ENCODE peak calls at places on chromosomes 5 and 9, in five cellular contexts. One of them, this sample, is unnamed.

GRCh38 chr5:123701511-123702200 is 189.7 kb downstream of the CSNK1G3 start:
- DNase-seq in body of pancreas: no peak
- DNase-seq in dorsolateral prefrontal cortex: no peak
- DNase-seq in cardiac muscle cell: no peak
- DNase-seq in brain microvascular endothelial cell: no peak
- DNase-seq in this sample: no peak

GRCh38 chr5:91095321-91095720 is 287.8 kb downstream of the ARRDC3 start:
- DNase-seq in body of pancreas: no peak
- DNase-seq in dorsolateral prefrontal cortex: no peak
- DNase-seq in cardiac muscle cell: no peak
- DNase-seq in brain microvascular endothelial cell: no peak
- DNase-seq in this sample: no peak

GRCh38 chr5:150538007-150538917 is 30.3 kb downstream of the NDST1 start:
- DNase-seq in body of pancreas: no peak
- DNase-seq in dorsolateral prefrontal cortex: no peak
- DNase-seq in cardiac muscle cell: peak
- DNase-seq in brain microvascular endothelial cell: peak
- DNase-seq in this sample: no peak

GRCh38 chr5:115375922-115376321 is 79.5 kb upstream of the CCDC112 start:
- DNase-seq in body of pancreas: peak
- DNase-seq in dorsolateral prefrontal cortex: no peak
- DNase-seq in cardiac muscle cell: no peak
- DNase-seq in brain microvascular endothelial cell: no peak
- DNase-seq in this sample: peak

GRCh38 chr9:137813651-137814415 is 63.7 kb upstream of the CACNA1B start:
- DNase-seq in body of pancreas: no peak
- DNase-seq in dorsolateral prefrontal cortex: no peak
- DNase-seq in cardiac muscle cell: no peak
- DNase-seq in brain microvascular endothelial cell: no peak
- DNase-seq in this sample: no peak

GRCh38 chr5:131228646-131229045 is 35.2 kb upstream of the CDC42SE2 start:
- DNase-seq in body of pancreas: no peak
- DNase-seq in dorsolateral prefrontal cortex: no peak
- DNase-seq in cardiac muscle cell: no peak
- DNase-seq in brain microvascular endothelial cell: no peak
- DNase-seq in this sample: no peak

GRCh38 chr5:82467006-82467561 is 188.9 kb upstream of the RPS23 start:
- DNase-seq in body of pancreas: no peak
- DNase-seq in dorsolateral prefrontal cortex: no peak
- DNase-seq in cardiac muscle cell: peak
- DNase-seq in brain microvascular endothelial cell: peak
- DNase-seq in this sample: peak

GRCh38 chr5:15441433-15442182 is 58.4 kb upstream of the FBXL7 start:
- DNase-seq in body of pancreas: no peak
- DNase-seq in dorsolateral prefrontal cortex: no peak
- DNase-seq in cardiac muscle cell: no peak
- DNase-seq in brain microvascular endothelial cell: no peak
- DNase-seq in this sample: no peak

GRCh38 chr9:113875917-113876805 is at the start of gene ZNF618:
- DNase-seq in body of pancreas: peak
- DNase-seq in dorsolateral prefrontal cortex: no peak
- DNase-seq in cardiac muscle cell: peak
- DNase-seq in brain microvascular endothelial cell: no peak
- DNase-seq in this sample: peak

GRCh38 chr5:33888582-33888981 is 3.2 kb downstream of the ADAMTS12 start:
- DNase-seq in body of pancreas: no peak
- DNase-seq in dorsolateral prefrontal cortex: no peak
- DNase-seq in cardiac muscle cell: peak
- DNase-seq in brain microvascular endothelial cell: no peak
- DNase-seq in this sample: no peak

GRCh38 chr5:33890147-33890546 is 1.6 kb downstream of the ADAMTS12 start:
- DNase-seq in body of pancreas: no peak
- DNase-seq in dorsolateral prefrontal cortex: no peak
- DNase-seq in cardiac muscle cell: peak
- DNase-seq in brain microvascular endothelial cell: no peak
- DNase-seq in this sample: no peak

GRCh38 chr5:33891731-33892418 is at the start of gene ADAMTS12:
- DNase-seq in body of pancreas: peak
- DNase-seq in dorsolateral prefrontal cortex: no peak
- DNase-seq in cardiac muscle cell: peak
- DNase-seq in brain microvascular endothelial cell: peak
- DNase-seq in this sample: peak

GRCh38 chr5:33892419-33893151 is 795 bp upstream of the ADAMTS12 start:
- DNase-seq in body of pancreas: peak
- DNase-seq in dorsolateral prefrontal cortex: no peak
- DNase-seq in cardiac muscle cell: peak
- DNase-seq in brain microvascular endothelial cell: peak
- DNase-seq in this sample: peak

GRCh38 chr5:33890633-33891032 is 1.2 kb downstream of the ADAMTS12 start:
- DNase-seq in body of pancreas: no peak
- DNase-seq in dorsolateral prefrontal cortex: no peak
- DNase-seq in cardiac muscle cell: peak
- DNase-seq in brain microvascular endothelial cell: peak
- DNase-seq in this sample: no peak
- TF ChIP-seq CTCF in body of pancreas: no peak
- TF ChIP-seq CTCF in dorsolateral prefrontal cortex: no peak
- TF ChIP-seq CTCF in cardiac muscle cell: peak
- TF ChIP-seq CTCF in brain microvascular endothelial cell: peak
- TF ChIP-seq CTCF in this sample: no peak

GRCh38 chr5:41637869-41638268 is 127.5 kb upstream of the PLCXD3 start:
- DNase-seq in body of pancreas: no peak
- DNase-seq in dorsolateral prefrontal cortex: no peak
- DNase-seq in cardiac muscle cell: no peak
- DNase-seq in brain microvascular endothelial cell: no peak
- DNase-seq in this sample: no peak
- TF ChIP-seq CTCF in body of pancreas: no peak
- TF ChIP-seq CTCF in dorsolateral prefrontal cortex: no peak
- TF ChIP-seq CTCF in cardiac muscle cell: peak
- TF ChIP-seq CTCF in brain microvascular endothelial cell: peak
- TF ChIP-seq CTCF in this sample: no peak

GRCh38 chr5:172911976-172912375 is 47.2 kb upstream of the RPL26L1 start:
- DNase-seq in body of pancreas: no peak
- DNase-seq in dorsolateral prefrontal cortex: no peak
- DNase-seq in cardiac muscle cell: no peak
- DNase-seq in brain microvascular endothelial cell: no peak
- DNase-seq in this sample: no peak

GRCh38 chr5:172909931-172910502 is 49.2 kb upstream of the RPL26L1 start:
- DNase-seq in body of pancreas: no peak
- DNase-seq in dorsolateral prefrontal cortex: no peak
- DNase-seq in cardiac muscle cell: peak
- DNase-seq in brain microvascular endothelial cell: peak
- DNase-seq in this sample: no peak

GRCh38 chr5:172913117-172913850 is 45.9 kb upstream of the RPL26L1 start:
- DNase-seq in body of pancreas: peak
- DNase-seq in dorsolateral prefrontal cortex: no peak
- DNase-seq in cardiac muscle cell: peak
- DNase-seq in brain microvascular endothelial cell: no peak
- DNase-seq in this sample: no peak

GRCh38 chr5:172911628-172911880 is 47.7 kb upstream of the RPL26L1 start:
- DNase-seq in body of pancreas: no peak
- DNase-seq in dorsolateral prefrontal cortex: no peak
- DNase-seq in cardiac muscle cell: no peak
- DNase-seq in brain microvascular endothelial cell: no peak
- DNase-seq in this sample: no peak

DNA sequence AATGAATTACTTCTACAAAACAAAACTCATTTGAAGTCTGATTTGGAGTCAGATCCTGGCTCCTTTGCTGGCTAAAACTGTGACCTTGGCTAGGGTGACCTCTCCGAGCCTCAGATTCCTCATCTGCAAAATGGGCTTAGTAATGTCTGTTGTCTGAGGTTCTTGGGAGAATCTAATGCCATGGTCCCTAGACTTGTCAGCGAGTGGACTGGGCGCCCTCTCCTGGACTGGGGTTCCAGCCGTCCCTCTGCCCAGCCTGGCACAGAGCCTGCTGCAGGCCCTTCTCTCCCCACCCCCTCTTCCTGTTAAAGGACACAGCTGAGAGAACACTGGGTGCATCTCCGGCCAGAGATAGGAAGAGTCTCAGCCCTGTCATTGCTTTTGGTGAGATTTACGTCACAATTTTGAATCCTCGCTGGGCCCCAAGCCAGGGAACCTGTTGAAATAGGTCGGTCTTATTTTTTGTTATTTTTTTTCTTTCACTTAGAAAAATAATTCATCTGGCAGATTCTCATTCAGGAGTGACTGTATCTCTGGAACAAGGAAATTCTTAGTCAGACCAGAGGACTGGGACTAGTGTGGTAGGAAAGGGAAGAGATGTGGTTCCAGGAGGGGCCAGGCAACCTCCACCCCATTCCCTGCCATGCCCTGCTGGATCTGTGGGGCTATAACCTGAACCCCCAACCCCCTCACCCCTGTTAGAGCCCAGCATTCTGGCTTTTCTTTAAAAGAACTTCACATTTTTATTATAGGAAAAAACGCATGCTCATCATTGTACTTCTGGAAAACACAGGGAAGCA is 48.2 kb upstream of the RPL26L1 start:
- DNase-seq in body of pancreas: peak
- DNase-seq in dorsolateral prefrontal cortex: no peak
- DNase-seq in cardiac muscle cell: peak
- DNase-seq in brain microvascular endothelial cell: peak
- DNase-seq in this sample: peak
- TF ChIP-seq CTCF in body of pancreas: no peak
- TF ChIP-seq CTCF in dorsolateral prefrontal cortex: no peak
- TF ChIP-seq CTCF in cardiac muscle cell: peak
- TF ChIP-seq CTCF in brain microvascular endothelial cell: peak
- TF ChIP-seq CTCF in this sample: peak

GRCh38 chr5:98773464-98774191 is at the start of gene RGMB:
- DNase-seq in body of pancreas: peak
- DNase-seq in dorsolateral prefrontal cortex: peak
- DNase-seq in cardiac muscle cell: peak
- DNase-seq in brain microvascular endothelial cell: peak
- DNase-seq in this sample: peak
- TF ChIP-seq CTCF in body of pancreas: no peak
- TF ChIP-seq CTCF in dorsolateral prefrontal cortex: peak
- TF ChIP-seq CTCF in cardiac muscle cell: no peak
- TF ChIP-seq CTCF in brain microvascular endothelial cell: no peak
- TF ChIP-seq CTCF in this sample: no peak

DNA sequence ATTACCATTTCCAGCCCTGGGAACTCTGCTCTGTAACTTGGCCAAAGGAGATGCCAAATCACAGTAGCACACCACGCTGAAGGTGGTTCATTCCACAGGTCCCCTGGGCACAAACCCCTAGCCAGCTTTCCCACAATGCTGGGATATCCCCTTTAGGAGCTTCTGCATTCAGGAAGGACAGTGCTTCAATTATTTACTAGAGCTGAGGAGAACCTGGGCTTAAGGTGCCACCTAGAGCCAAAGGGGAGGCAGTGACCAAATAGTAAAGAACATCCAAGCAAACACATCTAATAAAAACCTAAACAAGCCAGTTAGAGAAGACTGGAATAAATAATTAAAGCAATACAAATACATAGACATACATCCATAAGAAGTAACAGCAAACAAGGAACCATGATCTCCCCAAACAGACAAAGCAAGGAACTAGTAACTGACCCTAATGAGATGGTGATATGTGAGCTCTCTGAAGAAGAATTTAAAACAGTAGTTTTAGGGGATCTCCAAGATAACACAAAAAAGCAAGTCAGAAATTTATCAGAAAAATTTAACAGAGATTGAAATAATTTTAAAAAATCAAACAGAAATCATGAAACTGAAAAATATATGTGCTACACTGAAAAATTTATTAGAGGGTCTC is 14.6 kb downstream of the KIF4B start:
- DNase-seq in body of pancreas: no peak
- DNase-seq in dorsolateral prefrontal cortex: no peak
- DNase-seq in cardiac muscle cell: peak
- DNase-seq in brain microvascular endothelial cell: no peak
- DNase-seq in this sample: no peak
- TF ChIP-seq CTCF in body of pancreas: no peak
- TF ChIP-seq CTCF in dorsolateral prefrontal cortex: no peak
- TF ChIP-seq CTCF in cardiac muscle cell: peak
- TF ChIP-seq CTCF in brain microvascular endothelial cell: peak
- TF ChIP-seq CTCF in this sample: no peak

This sample was measured in hepatocyte.